ENCODE peak calls at places on chromosomes 6 and 20, in four cellular contexts. One of them, this sample, is unnamed.

GRCh38 chr20:3250091-3250504 is 11.1 kb upstream of the SLC4A11 start:
- DNase-seq in ACHN: peak; percentile 21
- DNase-seq in neuronal stem cell: peak; percentile 21
- DNase-seq in EH: peak; percentile 21
- DNase-seq in this sample: peak; percentile 30

GRCh38 chr20:49951160-49951559 is 15.0 kb downstream of the RNF114 start:
- DNase-seq in neuronal stem cell: no peak
- DNase-seq in ACHN: no peak
- DNase-seq in EH: peak; percentile 87
- DNase-seq in this sample: peak; percentile 47

GRCh38 chr6:141041596-141042087 is 1091.1 kb upstream of the GJE1 start:
- DNase-seq in EH: no peak
- DNase-seq in neuronal stem cell: no peak
- DNase-seq in ACHN: no peak
- DNase-seq in this sample: no peak

GRCh38 chr20:38890497-38890818 is 35.8 kb upstream of the FAM83D start:
- DNase-seq in EH: peak; percentile 5
- DNase-seq in neuronal stem cell: no peak
- DNase-seq in ACHN: no peak
- DNase-seq in this sample: no peak

GRCh38 chr6:148811472-148811871 is 64.6 kb downstream of the UST start:
- DNase-seq in neuronal stem cell: no peak
- DNase-seq in ACHN: no peak
- DNase-seq in EH: no peak
- DNase-seq in this sample: no peak

GRCh38 chr20:63748356-63749270 is 9.0 kb downstream of the SLC2A4RG start:
- DNase-seq in neuronal stem cell: no peak
- DNase-seq in ACHN: no peak
- DNase-seq in EH: no peak
- DNase-seq in this sample: no peak

GRCh38 chr6:119821380-119821779 is 471.8 kb upstream of the MAN1A1 start:
- DNase-seq in neuronal stem cell: no peak
- DNase-seq in ACHN: no peak
- DNase-seq in EH: no peak
- DNase-seq in this sample: no peak

GRCh38 chr6:85594197-85594930 is 706 bp upstream of the SNX14 start:
- DNase-seq in ACHN: peak; percentile 21
- DNase-seq in neuronal stem cell: no peak
- DNase-seq in EH: no peak
- DNase-seq in this sample: peak; percentile 43

GRCh38 chr6:22221211-22221610 is 75.6 kb downstream of the PRL start:
- DNase-seq in ACHN: no peak
- DNase-seq in neuronal stem cell: no peak
- DNase-seq in EH: no peak
- DNase-seq in this sample: no peak

GRCh38 chr20:64112691-64113443 is 5.5 kb upstream of the NPBWR2 start:
- DNase-seq in ACHN: no peak
- DNase-seq in EH: no peak
- DNase-seq in neuronal stem cell: no peak
- DNase-seq in this sample: no peak

GRCh38 chr6:45986746-45987274 is 28.9 kb downstream of the CLIC5 start:
- DNase-seq in ACHN: no peak
- DNase-seq in neuronal stem cell: no peak
- DNase-seq in EH: no peak
- DNase-seq in this sample: no peak

GRCh38 chr6:133945158-133945557 is 7.9 kb upstream of the TBPL1 start:
- DNase-seq in EH: peak; percentile 23
- DNase-seq in neuronal stem cell: no peak
- DNase-seq in ACHN: no peak
- DNase-seq in this sample: peak; percentile 52

GRCh38 chr20:40758790-40759189 is 69.8 kb upstream of the MAFB start:
- DNase-seq in neuronal stem cell: no peak
- DNase-seq in ACHN: no peak
- DNase-seq in EH: no peak
- DNase-seq in this sample: no peak